ENCODE peak calls at places on chromosome 5, in six cellular contexts. K is aorta; Q is CD4-positive, alpha-beta memory T cell; J is RWPE2; V is IMR-90; C is CD8-positive, alpha-beta T cell. Y is an unnamed sample.

GRCh38 chr5:146339715-146340259 is 1.1 kb downstream of the POU4F3 start:
- DNase-seq in J (no peak), C (no peak), Q (no peak), V (no peak), K (no peak), Y (no peak)

GRCh38 chr5:148620696-148621095 is 33.6 kb downstream of the HTR4 start:
- DNase-seq in V (no peak), J (no peak), K (no peak), Q (peak; percentile 68), C (peak; percentile 18), Y (peak; percentile 75)

GRCh38 chr5:34535433-34535832 is 120.7 kb upstream of the RAI14 start:
- DNase-seq in Q (no peak), K (no peak), J (no peak), V (no peak), C (no peak), Y (no peak)

GRCh38 chr5:157554180-157555030 is 21.2 kb downstream of the ADAM19 start:
- DNase-seq in K (no peak), J (no peak), Q (no peak), V (no peak), C (no peak), Y (no peak)

GRCh38 chr5:8329773-8330172 is 460.8 kb downstream of the MTRR start:
- DNase-seq in K (no peak), C (no peak), J (no peak), V (peak; percentile 48), Q (no peak), Y (no peak)

GRCh38 chr5:116176124-116176523 is 91.3 kb downstream of the COMMD10 start:
- DNase-seq in C (no peak), Q (no peak), V (peak; percentile 2), J (no peak), K (no peak), Y (no peak)

GRCh38 chr5:151757233-151758140 is 944 bp downstream of the ATOX1 start:
- DNase-seq in K (no peak), J (no peak), Q (no peak), V (no peak), C (peak; percentile 18), Y (no peak)

GRCh38 chr5:174056064-174056842 is 10.7 kb downstream of the NSG2 start:
- DNase-seq in C (no peak), J (no peak), V (no peak), K (no peak), Q (no peak), Y (peak; percentile 10)

GRCh38 chr5:153753645-153754432 is 263.4 kb downstream of the GRIA1 start:
- DNase-seq in K (no peak), Q (no peak), V (no peak), J (no peak), C (no peak), Y (no peak)

GRCh38 chr5:181221792-181222629 is 1.1 kb upstream of the TRIM41 start:
- DNase-seq in Q (peak; percentile 95), K (peak; percentile 98), V (peak; percentile 98), J (peak; percentile 97), C (peak; percentile 99), Y (peak; percentile 93)

GRCh38 chr5:52799358-52799982 is 11.8 kb downstream of the ITGA1 start:
- DNase-seq in K (peak; percentile 81), J (no peak), Q (no peak), V (peak; percentile 79), C (no peak), Y (no peak)

GRCh38 chr5:81962041-81962440 is 9.8 kb upstream of the ATG10 start:
- DNase-seq in V (no peak), J (no peak), K (no peak), Q (no peak), C (no peak), Y (no peak)

GRCh38 chr5:151164687-151165392 is 7.3 kb upstream of the ANXA6 start:
- DNase-seq in C (peak; percentile 83), Q (peak; percentile 82), K (peak; percentile 85), V (peak; percentile 76), J (no peak), Y (peak; percentile 84)

GRCh38 chr5:931570-932145 is 39.0 kb downstream of the TRIP13 start:
- DNase-seq in K (no peak), J (peak; percentile 29), C (no peak), Q (no peak), V (no peak), Y (no peak)

GRCh38 chr5:168753691-168754254 is 174.6 kb upstream of the PANK3 start:
- DNase-seq in V (no peak), C (no peak), K (no peak), Q (no peak), J (peak; percentile 60), Y (no peak)

GRCh38 chr5:61916621-61917620 is 389.1 kb upstream of the KIF2A start:
- DNase-seq in V (peak; percentile 1), K (no peak), Q (no peak), J (peak; percentile 92), C (no peak), Y (no peak)

GRCh38 chr5:6302099-6302498 is 76.2 kb downstream of the MED10 start:
- DNase-seq in J (no peak), Q (no peak), K (no peak), C (no peak), V (no peak), Y (no peak)

GRCh38 chr5:7789567-7789966 is 61.4 kb downstream of the CFAP90 start:
- DNase-seq in K (no peak), J (no peak), C (no peak), V (no peak), Q (no peak), Y (no peak)

GRCh38 chr5:128537999-128538248 is at the start of gene FBN2:
- DNase-seq in C (no peak), K (no peak), J (no peak), V (no peak), Q (no peak), Y (no peak)

GRCh38 chr5:128536861-128537305 is 1.2 kb downstream of the FBN2 start:
- DNase-seq in K (no peak), V (peak; percentile 30), Q (no peak), C (no peak), J (no peak), Y (no peak)

GRCh38 chr5:128537306-128537998 is 593 bp downstream of the FBN2 start:
- DNase-seq in V (peak; percentile 55), K (peak; percentile 78), J (no peak), C (no peak), Q (no peak), Y (no peak)

GRCh38 chr5:128535225-128535624 is 2.8 kb downstream of the FBN2 start:
- DNase-seq in K (no peak), Q (no peak), C (no peak), J (no peak), V (no peak), Y (no peak)

GRCh38 chr5:128536229-128536860 is 1.7 kb downstream of the FBN2 start:
- DNase-seq in J (no peak), K (no peak), V (peak; percentile 17), Q (no peak), C (no peak), Y (no peak)
- H3K4me3 ChIP-seq in J (peak overlapping the region; percentile 83), K (no peak overlapping the region), V (peak overlapping the region; percentile 81), Q (no peak overlapping the region), C (no peak overlapping the region), Y (no peak overlapping the region)

GRCh38 chr5:124660229-124661093 is 86.0 kb downstream of the ZNF608 start:
- DNase-seq in Q (no peak), V (no peak), C (no peak), J (no peak), K (no peak), Y (no peak)

GRCh38 chr5:124664287-124664686 is 82.2 kb downstream of the ZNF608 start:
- DNase-seq in J (no peak), V (no peak), K (no peak), C (no peak), Q (no peak), Y (no peak)

GRCh38 chr5:124661317-124662141 is 84.9 kb downstream of the ZNF608 start:
- DNase-seq in V (peak; percentile 92), K (no peak), J (no peak), Q (no peak), C (no peak), Y (no peak)

GRCh38 chr5:124663101-124663506 is 83.3 kb downstream of the ZNF608 start:
- DNase-seq in K (no peak), C (no peak), Q (no peak), V (no peak), J (no peak), Y (no peak)

DNA sequence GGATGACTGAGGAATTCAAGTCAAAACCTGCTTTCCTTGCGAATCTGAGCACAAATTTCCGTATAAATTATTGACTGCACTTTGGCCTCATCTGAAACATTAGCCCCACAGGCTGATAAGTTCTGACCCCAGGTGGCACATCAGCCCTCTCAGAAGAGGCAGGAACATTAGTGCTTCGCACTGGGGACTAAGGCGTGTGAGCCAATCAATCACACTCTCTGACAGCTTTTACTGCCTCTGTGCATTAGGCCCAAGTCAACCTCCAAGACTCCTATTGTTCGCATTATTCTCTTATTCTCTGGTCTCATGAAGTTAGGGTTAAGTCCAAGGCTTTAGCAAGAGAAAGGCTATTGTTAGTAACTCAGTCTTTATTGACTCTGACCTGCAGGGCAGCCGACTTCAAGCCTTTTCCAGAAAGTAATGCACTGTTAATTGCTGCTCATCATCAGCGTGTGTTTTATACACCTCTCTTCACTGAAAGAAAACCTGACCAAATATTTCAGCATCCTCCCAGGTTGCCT is 84.1 kb downstream of the ZNF608 start:
- DNase-seq in C (no peak), J (no peak), V (no peak), Q (no peak), K (no peak), Y (no peak)
- H3K4me3 ChIP-seq in C (no peak overlapping the region), J (no peak overlapping the region), V (no peak overlapping the region), Q (no peak overlapping the region), K (no peak overlapping the region), Y (no peak overlapping the region)

DNA sequence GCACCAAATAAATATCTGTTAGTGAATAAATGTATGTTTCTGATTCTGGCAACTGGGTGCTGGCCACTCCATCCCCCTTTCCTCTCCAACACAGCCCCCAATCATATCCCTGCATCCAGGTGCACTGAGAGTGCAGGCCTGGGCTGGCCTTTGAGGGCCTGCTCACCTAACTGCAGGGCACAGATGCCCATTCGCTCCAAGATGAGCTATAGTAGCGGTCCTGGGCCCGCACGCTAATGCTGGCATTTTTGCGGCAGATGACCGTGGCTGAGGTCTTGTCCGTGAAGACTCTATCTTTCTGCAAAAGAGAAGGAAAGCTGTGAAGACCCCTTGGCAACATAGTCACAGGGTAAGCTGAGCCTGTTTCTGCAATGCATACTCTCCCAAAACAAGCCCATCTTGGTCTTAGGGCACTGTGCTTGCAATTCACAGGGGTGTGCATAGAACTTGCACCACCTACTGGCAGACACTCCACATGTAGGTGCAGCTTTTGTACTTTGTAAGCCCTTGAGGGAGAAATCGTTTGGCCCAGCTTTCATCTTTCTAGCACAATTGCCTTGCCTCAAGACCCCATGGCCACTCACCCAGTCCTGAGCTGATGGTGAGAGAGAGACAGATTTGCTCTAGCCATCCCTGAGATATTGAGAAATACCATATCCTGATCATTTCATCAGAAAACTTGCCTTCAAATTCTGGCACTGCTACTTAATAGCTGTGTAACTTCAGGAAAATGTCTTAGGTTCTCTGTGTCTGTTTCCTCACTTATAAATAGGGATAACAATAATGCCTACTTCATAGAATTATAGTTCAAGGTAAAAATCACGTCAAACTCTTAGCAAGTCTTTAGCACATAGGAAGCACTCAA is 13.5 kb downstream of the IL12B start:
- DNase-seq in Q (peak; percentile 31), V (peak; percentile 67), C (peak; percentile 44), J (no peak), K (no peak), Y (peak; percentile 54)
- H3K4me3 ChIP-seq in Q (no peak overlapping the region), V (no peak overlapping the region), C (no peak overlapping the region), J (no peak overlapping the region), K (no peak overlapping the region), Y (no peak overlapping the region)

DNA sequence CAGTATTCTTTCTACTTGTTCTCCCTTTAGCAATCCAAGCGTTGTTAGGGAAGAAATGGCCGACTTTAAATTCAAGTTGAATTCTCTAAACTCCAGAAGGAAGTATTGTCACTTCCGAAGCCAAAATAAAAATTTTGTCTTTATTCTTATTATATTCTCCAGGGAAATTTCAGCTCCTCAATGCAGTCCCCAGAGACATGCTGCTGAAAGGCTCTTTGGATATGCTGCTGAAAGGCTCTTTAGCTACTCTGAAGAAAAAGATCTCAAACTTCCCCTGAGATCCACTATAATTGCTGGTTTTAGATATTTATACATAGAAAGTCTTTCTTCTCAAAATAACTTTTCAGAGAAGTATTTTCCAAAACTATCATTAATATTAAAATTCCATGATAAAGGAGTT is 92.3 kb upstream of the PARP8 start:
- DNase-seq in K (no peak), C (no peak), Q (no peak), V (no peak), J (no peak), Y (no peak)
- H3K4me3 ChIP-seq in K (no peak overlapping the region), C (no peak overlapping the region), Q (no peak overlapping the region), V (no peak overlapping the region), J (no peak overlapping the region), Y (no peak overlapping the region)